ENCODE peak calls at places on chromosomes 16 and 17, in four cellular contexts. One of them, this sample, is unnamed.

GRCh38 chr16:12602811-12603698 is 200.6 kb downstream of the CPPED1 start:
- DNase-seq in AG04450: no peak
- DNase-seq in HCT116: no peak
- DNase-seq in ovary: no peak
- DNase-seq in this sample: no peak

GRCh38 chr17:14464741-14465140 is 163.9 kb downstream of the HS3ST3B1 start:
- DNase-seq in HCT116: no peak
- DNase-seq in ovary: no peak
- DNase-seq in AG04450: peak
- DNase-seq in this sample: no peak

GRCh38 chr16:68358951-68359350 is 48.1 kb downstream of the PRMT7 start:
- DNase-seq in HCT116: no peak
- DNase-seq in ovary: no peak
- DNase-seq in AG04450: no peak
- DNase-seq in this sample: no peak

GRCh38 chr17:39402890-39403605 is 1.6 kb upstream of the FBXL20 start:
- DNase-seq in AG04450: no peak
- DNase-seq in ovary: peak
- DNase-seq in HCT116: no peak
- DNase-seq in this sample: no peak

GRCh38 chr16:4208529-4208835 is 33.4 kb downstream of the SRL start:
- DNase-seq in ovary: no peak
- DNase-seq in HCT116: no peak
- DNase-seq in AG04450: no peak
- DNase-seq in this sample: no peak

GRCh38 chr17:56623383-56623782 is 29.9 kb downstream of the NOG start:
- DNase-seq in HCT116: no peak
- DNase-seq in ovary: no peak
- DNase-seq in AG04450: no peak
- DNase-seq in this sample: no peak

GRCh38 chr17:36036240-36036639 is 18.5 kb upstream of the CCL23 start:
- DNase-seq in AG04450: no peak
- DNase-seq in HCT116: no peak
- DNase-seq in ovary: no peak
- DNase-seq in this sample: no peak

GRCh38 chr17:6497496-6498221 is 53.4 kb downstream of the PIMREG start:
- DNase-seq in AG04450: no peak
- DNase-seq in ovary: peak
- DNase-seq in HCT116: no peak
- DNase-seq in this sample: no peak

GRCh38 chr17:70119961-70120360 is 44.9 kb downstream of the KCNJ16 start:
- DNase-seq in ovary: no peak
- DNase-seq in HCT116: no peak
- DNase-seq in AG04450: no peak
- DNase-seq in this sample: no peak

GRCh38 chr17:74813793-74814192 is 37.6 kb upstream of the NAT9 start:
- DNase-seq in HCT116: no peak
- DNase-seq in ovary: no peak
- DNase-seq in AG04450: no peak
- DNase-seq in this sample: no peak

GRCh38 chr17:44920565-44920940 is 5.3 kb upstream of the GFAP start:
- DNase-seq in ovary: peak
- DNase-seq in HCT116: no peak
- DNase-seq in AG04450: no peak
- DNase-seq in this sample: no peak

GRCh38 chr17:34307110-34307509 is 12.1 kb upstream of the CCL8 start:
- DNase-seq in AG04450: no peak
- DNase-seq in HCT116: no peak
- DNase-seq in ovary: no peak
- DNase-seq in this sample: no peak

GRCh38 chr16:52548261-52549010 is 1.5 kb upstream of the TOX3 start:
- DNase-seq in HCT116: no peak
- DNase-seq in AG04450: no peak
- DNase-seq in ovary: no peak
- DNase-seq in this sample: no peak

GRCh38 chr16:80346160-80346632 is 194.6 kb upstream of the DYNLRB2 start:
- DNase-seq in ovary: no peak
- DNase-seq in HCT116: no peak
- DNase-seq in AG04450: no peak
- DNase-seq in this sample: no peak

GRCh38 chr16:75591001-75591852 is 25.0 kb downstream of the GABARAPL2 start:
- DNase-seq in HCT116: no peak
- DNase-seq in ovary: peak
- DNase-seq in AG04450: no peak
- DNase-seq in this sample: no peak

GRCh38 chr16:74730049-74730683 is 29.5 kb upstream of the MLKL start:
- DNase-seq in HCT116: no peak
- DNase-seq in ovary: no peak
- DNase-seq in AG04450: no peak
- DNase-seq in this sample: no peak

GRCh38 chr17:37025241-37025640 is 76.5 kb downstream of the AATF start:
- DNase-seq in HCT116: no peak
- DNase-seq in AG04450: no peak
- DNase-seq in ovary: no peak
- DNase-seq in this sample: no peak

GRCh38 chr17:37816951-37817350 is 72.1 kb upstream of the HNF1B start:
- DNase-seq in HCT116: no peak
- DNase-seq in AG04450: no peak
- DNase-seq in ovary: no peak
- DNase-seq in this sample: no peak

GRCh38 chr17:17781591-17782424 is 55.0 kb downstream of the SREBF1 start:
- DNase-seq in HCT116: no peak
- DNase-seq in ovary: peak
- DNase-seq in AG04450: no peak
- DNase-seq in this sample: no peak

GRCh38 chr17:15941781-15942180 is 3.1 kb upstream of the ADORA2B start:
- DNase-seq in AG04450: no peak
- DNase-seq in ovary: no peak
- DNase-seq in HCT116: no peak
- DNase-seq in this sample: no peak

GRCh38 chr17:68794636-68795503 is 160.3 kb downstream of the ABCA8 start:
- DNase-seq in ovary: no peak
- DNase-seq in HCT116: no peak
- DNase-seq in AG04450: peak
- DNase-seq in this sample: no peak

GRCh38 chr16:87541004-87541881 is 48.4 kb upstream of the ZCCHC14 start:
- DNase-seq in ovary: peak
- DNase-seq in HCT116: no peak
- DNase-seq in AG04450: peak
- DNase-seq in this sample: no peak

GRCh38 chr17:50955667-50956120 is 89.5 kb upstream of the TOB1 start:
- DNase-seq in ovary: no peak
- DNase-seq in HCT116: no peak
- DNase-seq in AG04450: no peak
- DNase-seq in this sample: no peak

GRCh38 chr17:50953831-50954601 is 87.9 kb upstream of the TOB1 start:
- DNase-seq in ovary: peak
- DNase-seq in HCT116: no peak
- DNase-seq in AG04450: peak
- DNase-seq in this sample: no peak

GRCh38 chr17:50954641-50955121 is 88.5 kb upstream of the TOB1 start:
- DNase-seq in AG04450: no peak
- DNase-seq in ovary: no peak
- DNase-seq in HCT116: no peak
- DNase-seq in this sample: no peak

GRCh38 chr17:50956409-50956749 is 90.2 kb upstream of the TOB1 start:
- DNase-seq in ovary: no peak
- DNase-seq in HCT116: no peak
- DNase-seq in AG04450: no peak
- DNase-seq in this sample: no peak

DNA sequence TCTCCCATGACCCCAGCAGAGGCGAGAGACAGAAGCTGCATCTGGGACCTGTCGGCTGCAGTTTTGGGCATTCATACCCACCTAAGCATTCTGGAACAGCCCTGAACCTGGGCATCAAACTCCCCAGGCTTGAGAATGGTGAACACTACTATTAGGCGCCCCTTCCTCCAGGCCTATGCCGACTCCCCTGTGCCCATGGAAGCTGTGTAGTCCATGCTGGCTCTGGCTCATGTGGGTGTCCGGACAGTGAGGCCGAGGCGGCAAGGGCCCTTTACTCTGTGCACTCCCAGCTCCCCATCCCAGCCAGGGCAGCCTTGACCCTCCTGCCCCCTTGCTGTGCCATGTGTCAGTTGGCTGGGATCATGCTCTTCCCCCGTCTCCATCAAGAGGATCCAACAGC is 89.0 kb upstream of the TOB1 start:
- DNase-seq in AG04450: no peak
- DNase-seq in ovary: no peak
- DNase-seq in HCT116: no peak
- DNase-seq in this sample: no peak
- H3K27ac ChIP-seq in AG04450: peak
- H3K27ac ChIP-seq in ovary: peak
- H3K27ac ChIP-seq in HCT116: no peak
- H3K27ac ChIP-seq in this sample: no peak

GRCh38 chr17:1977583-1978395 is 47.3 kb downstream of the RTN4RL1 start:
- DNase-seq in ovary: no peak
- DNase-seq in HCT116: no peak
- DNase-seq in AG04450: no peak
- DNase-seq in this sample: no peak
- H3K27ac ChIP-seq in ovary: no peak
- H3K27ac ChIP-seq in HCT116: no peak
- H3K27ac ChIP-seq in AG04450: no peak
- H3K27ac ChIP-seq in this sample: no peak

GRCh38 chr17:67520282-67520906 is 143.3 kb downstream of the PITPNC1 start:
- DNase-seq in ovary: no peak
- DNase-seq in AG04450: no peak
- DNase-seq in HCT116: no peak
- DNase-seq in this sample: no peak
- H3K27ac ChIP-seq in ovary: no peak
- H3K27ac ChIP-seq in AG04450: no peak
- H3K27ac ChIP-seq in HCT116: no peak
- H3K27ac ChIP-seq in this sample: no peak

GRCh38 chr16:85902366-85903155 is 3.6 kb downstream of the IRF8 start:
- DNase-seq in HCT116: no peak
- DNase-seq in ovary: no peak
- DNase-seq in AG04450: no peak
- DNase-seq in this sample: no peak

GRCh38 chr16:85900031-85900792 is 1.2 kb downstream of the IRF8 start:
- DNase-seq in AG04450: no peak
- DNase-seq in ovary: no peak
- DNase-seq in HCT116: no peak
- DNase-seq in this sample: no peak

GRCh38 chr16:85903576-85903975 is 4.6 kb downstream of the IRF8 start:
- DNase-seq in HCT116: no peak
- DNase-seq in ovary: no peak
- DNase-seq in AG04450: no peak
- DNase-seq in this sample: no peak

GRCh38 chr16:85901110-85901509 is 2.1 kb downstream of the IRF8 start:
- DNase-seq in AG04450: no peak
- DNase-seq in HCT116: no peak
- DNase-seq in ovary: no peak
- DNase-seq in this sample: no peak

GRCh38 chr16:85901760-85902365 is 2.9 kb downstream of the IRF8 start:
- DNase-seq in AG04450: no peak
- DNase-seq in ovary: no peak
- DNase-seq in HCT116: no peak
- DNase-seq in this sample: no peak
- H3K27ac ChIP-seq in AG04450: no peak
- H3K27ac ChIP-seq in ovary: no peak
- H3K27ac ChIP-seq in HCT116: no peak
- H3K27ac ChIP-seq in this sample: no peak

This sample was measured in Panc1.